ENCODE peak calls at places on chromosomes 12 and 14, in nine cellular contexts. O, H, P, A, V, X, L, C and Y are unnamed samples.

GRCh38 chr12:56684745-56685369 is 3.2 kb downstream of the PTGES3 start:
- DNase-seq in X (peak), A (no peak), L (peak), V (no peak), H (no peak), O (no peak), C (peak), P (no peak), Y (no peak)

GRCh38 chr14:102234331-102235264 is 70.4 kb downstream of the MOK start:
- DNase-seq in X (no peak), A (no peak), P (no peak), O (no peak), C (peak), H (no peak), V (no peak), L (no peak), Y (no peak)

GRCh38 chr14:69154779-69155178 is 1.9 kb upstream of the DCAF5 start:
- DNase-seq in X (peak), V (no peak), O (no peak), P (peak), A (no peak), H (peak), L (no peak), C (no peak), Y (no peak)

GRCh38 chr14:102111101-102111500 is 24.3 kb upstream of the HSP90AA1 start:
- DNase-seq in A (peak), C (no peak), X (no peak), O (no peak), P (no peak), H (no peak), L (no peak), V (no peak), Y (no peak)

GRCh38 chr14:85414142-85414541 is 115.8 kb upstream of the FLRT2 start:
- DNase-seq in H (no peak), X (no peak), A (no peak), V (no peak), L (no peak), O (no peak), P (no peak), C (no peak), Y (no peak)

GRCh38 chr14:24074625-24075484 is 3.5 kb downstream of the CPNE6 start:
- DNase-seq in A (no peak), P (no peak), L (peak), O (no peak), V (no peak), C (no peak), X (no peak), H (no peak), Y (no peak)

GRCh38 chr12:3447318-3447717 is 43.7 kb upstream of the PRMT8 start:
- DNase-seq in X (no peak), A (no peak), L (no peak), C (no peak), O (no peak), H (no peak), P (no peak), V (no peak), Y (no peak)

GRCh38 chr12:560666-561065 is 100.9 kb downstream of the B4GALNT3 start:
- DNase-seq in V (no peak), O (no peak), P (no peak), C (no peak), X (no peak), A (no peak), L (no peak), H (no peak), Y (peak)

GRCh38 chr12:40152783-40153383 is 47.0 kb upstream of the SLC2A13 start:
- DNase-seq in H (peak), L (no peak), X (peak), O (peak), C (no peak), P (no peak), V (peak), A (peak), Y (peak)

GRCh38 chr12:10374624-10375018 is 15.2 kb downstream of the KLRK1 start:
- DNase-seq in X (no peak), P (no peak), O (no peak), V (no peak), L (no peak), A (no peak), C (no peak), H (no peak), Y (no peak)

GRCh38 chr12:132066749-132067148 is 77.4 kb downstream of the DDX51 start:
- DNase-seq in L (no peak), H (no peak), C (no peak), P (no peak), A (no peak), V (no peak), X (no peak), O (no peak), Y (no peak)

GRCh38 chr12:132065609-132066344 is 78.3 kb downstream of the DDX51 start:
- DNase-seq in L (no peak), C (no peak), X (no peak), P (no peak), O (no peak), V (no peak), H (no peak), A (no peak), Y (no peak)

GRCh38 chr12:132065203-132065602 is 78.9 kb downstream of the DDX51 start:
- DNase-seq in X (no peak), P (no peak), C (no peak), L (no peak), V (no peak), A (no peak), H (no peak), O (no peak), Y (no peak)

GRCh38 chr12:132067182-132067581 is 76.9 kb downstream of the DDX51 start:
- DNase-seq in V (no peak), O (no peak), A (no peak), P (no peak), L (no peak), C (no peak), X (no peak), H (no peak), Y (peak)

DNA sequence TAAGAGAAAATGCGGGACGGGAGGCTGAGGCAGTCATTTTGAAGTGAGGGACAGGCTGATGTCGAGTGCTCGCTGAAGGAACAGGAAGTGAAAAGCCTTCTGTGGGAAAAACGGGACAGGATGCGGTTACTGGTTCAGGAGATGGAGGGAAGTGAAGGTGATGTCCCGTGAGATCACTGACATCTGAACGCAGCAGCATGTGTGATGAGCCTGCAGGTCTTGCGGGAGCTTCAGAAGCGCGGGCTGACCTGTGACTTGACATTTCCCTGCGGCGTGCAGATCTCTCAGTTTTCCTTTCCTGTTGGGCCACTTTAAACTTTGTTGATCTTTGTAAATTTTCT is 77.8 kb downstream of the DDX51 start:
- DNase-seq in C (no peak), P (no peak), A (no peak), V (peak), L (no peak), X (no peak), H (no peak), O (no peak), Y (no peak)
- TF ChIP-seq CTCF in C (no peak), P (no peak), A (no peak), V (no peak), L (no peak), X (no peak), H (no peak), O (no peak), Y (no peak)

DNA sequence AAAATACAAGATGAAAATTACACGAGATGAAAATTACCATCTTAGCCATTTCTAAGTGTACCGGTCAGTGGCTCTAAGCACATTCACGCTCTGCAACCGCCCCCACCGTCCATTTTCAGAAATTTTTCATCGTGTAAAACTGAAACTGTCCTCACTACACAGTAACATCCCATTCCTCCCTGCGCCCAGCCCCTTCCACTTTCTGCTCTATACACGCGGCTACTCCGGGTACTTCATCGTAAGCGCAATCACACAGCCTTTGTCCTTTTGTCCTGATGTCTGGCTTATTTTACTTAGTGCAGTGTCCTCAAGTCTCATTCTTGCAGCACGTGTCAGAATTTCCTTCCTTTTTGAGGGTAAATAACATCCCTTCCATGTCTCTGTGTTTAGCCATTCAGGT is 3.6 kb upstream of the GPR132 start:
- DNase-seq in O (no peak), H (no peak), C (no peak), X (no peak), L (no peak), P (no peak), A (no peak), V (no peak), Y (no peak)
- TF ChIP-seq CTCF in O (no peak), H (no peak), C (no peak), X (no peak), L (no peak), P (no peak), A (no peak), V (no peak), Y (no peak)

GRCh38 chr12:132161796-132162507 is 17.7 kb downstream of the NOC4L start:
- DNase-seq in A (no peak), V (no peak), X (no peak), L (peak), O (no peak), C (no peak), P (no peak), H (no peak), Y (peak)
- TF ChIP-seq CTCF in A (no peak), V (no peak), X (no peak), L (no peak), O (no peak), C (no peak), P (no peak), H (no peak), Y (no peak)

GRCh38 chr12:18221726-18222125 is 39.6 kb upstream of the PIK3C2G start:
- DNase-seq in L (no peak), O (no peak), C (no peak), P (no peak), V (no peak), X (no peak), H (no peak), A (no peak), Y (no peak)

GRCh38 chr12:18222699-18223098 is 38.6 kb upstream of the PIK3C2G start:
- DNase-seq in X (no peak), C (no peak), V (no peak), O (no peak), A (no peak), H (no peak), L (no peak), P (no peak), Y (no peak)

DNA sequence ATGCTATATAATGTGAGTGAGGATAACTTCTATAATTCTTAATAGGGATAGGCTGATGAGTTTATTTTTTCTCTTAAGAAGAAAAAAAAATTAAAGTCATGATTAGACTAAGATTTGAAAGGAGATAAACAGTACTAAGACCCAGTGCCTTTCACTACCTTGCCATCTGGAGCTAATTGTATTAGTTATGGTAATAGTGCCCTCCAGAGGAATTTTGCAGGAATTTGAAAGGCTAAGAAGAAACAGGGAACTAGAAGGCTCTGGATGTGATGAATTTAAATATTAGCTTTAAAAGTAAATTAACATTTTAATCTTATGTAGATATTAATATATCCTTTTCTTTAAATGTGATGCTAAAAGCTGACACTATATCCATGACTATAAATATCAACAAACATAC is 36.6 kb upstream of the PIK3C2G start:
- DNase-seq in L (no peak), O (peak), C (no peak), V (no peak), H (no peak), P (no peak), X (no peak), A (no peak), Y (no peak)
- TF ChIP-seq CTCF in L (peak), O (peak), C (peak), V (peak), H (peak), P (no peak), X (peak), A (peak), Y (peak)

DNA sequence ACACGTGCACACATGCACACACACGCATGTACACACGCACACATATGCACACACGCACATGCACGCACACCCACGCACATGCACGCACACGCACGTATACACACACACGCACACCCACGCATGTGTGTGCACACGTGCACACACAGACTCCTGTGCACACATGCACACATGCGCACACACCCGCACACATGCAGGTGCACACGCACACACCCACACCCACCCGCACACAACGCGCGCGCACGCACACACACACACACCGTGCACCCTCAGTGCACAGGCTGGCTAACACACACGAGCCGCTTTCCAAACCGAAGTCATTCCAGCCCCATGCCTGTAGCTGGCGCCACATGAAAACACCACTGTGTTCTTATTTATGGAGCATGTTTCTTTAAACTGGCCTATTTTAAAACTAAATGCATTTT is 45.3 kb downstream of the GALNT9 start:
- DNase-seq in O (peak), A (no peak), C (no peak), P (no peak), L (no peak), X (peak), V (no peak), H (no peak), Y (no peak)
- TF ChIP-seq CTCF in O (peak), A (no peak), C (no peak), P (no peak), L (no peak), X (peak), V (no peak), H (peak), Y (no peak)

DNA sequence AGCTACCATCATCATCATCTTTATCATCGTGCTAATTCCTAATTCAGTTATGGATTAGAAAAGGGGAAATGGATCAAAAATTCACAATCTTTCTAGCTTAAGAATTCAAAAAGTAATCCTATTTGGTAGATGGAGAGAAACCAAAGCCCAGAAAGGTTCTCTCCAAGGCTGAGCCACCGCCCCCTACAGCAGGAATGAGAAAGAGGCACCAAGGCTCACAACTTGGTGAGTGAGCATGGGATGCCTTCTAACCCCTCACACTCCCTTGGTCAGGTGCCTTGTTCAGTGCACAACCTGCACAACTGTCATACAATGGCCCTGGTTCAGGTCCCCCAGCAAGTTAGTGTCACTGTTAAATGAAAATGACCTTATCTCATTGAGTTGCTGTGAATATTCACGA is 171.5 kb downstream of the ANO2 start:
- DNase-seq in X (no peak), H (no peak), C (no peak), O (no peak), P (no peak), L (no peak), A (no peak), V (no peak), Y (no peak)
- TF ChIP-seq CTCF in X (no peak), H (no peak), C (no peak), O (no peak), P (no peak), L (no peak), A (no peak), V (no peak), Y (no peak)

GRCh38 chr12:85720308-85721033 is 115.7 kb downstream of the RASSF9 start:
- DNase-seq in C (no peak), H (no peak), P (no peak), V (no peak), L (no peak), A (no peak), X (peak), O (no peak), Y (no peak)

DNA sequence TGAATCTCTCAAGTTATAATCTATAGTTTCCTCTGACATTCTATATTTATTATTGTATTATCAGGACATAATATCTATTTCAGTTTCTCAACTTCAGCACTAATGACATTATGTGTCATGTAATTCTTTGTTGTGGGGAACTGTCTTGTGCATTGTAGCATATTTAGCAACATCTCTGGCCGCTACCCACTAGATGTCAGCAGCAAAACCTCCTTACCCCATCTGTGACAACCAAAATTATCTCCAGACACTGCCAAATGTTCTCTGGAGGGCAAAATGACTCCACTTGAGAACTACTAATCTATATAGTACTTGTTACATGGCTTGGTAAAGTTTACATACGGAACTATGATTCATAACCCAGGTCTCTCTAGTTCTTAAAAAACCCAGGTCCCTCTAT is 110.2 kb downstream of the RASSF9 start:
- DNase-seq in O (no peak), C (no peak), A (no peak), L (no peak), V (no peak), X (no peak), H (no peak), P (no peak), Y (no peak)
- TF ChIP-seq CTCF in O (no peak), C (no peak), A (no peak), L (no peak), V (no peak), X (no peak), H (no peak), P (no peak), Y (no peak)

GRCh38 chr12:8603858-8604257 is 8.8 kb downstream of the AICDA start:
- DNase-seq in A (no peak), L (no peak), H (no peak), V (no peak), C (no peak), X (no peak), O (no peak), P (no peak), Y (no peak)
- TF ChIP-seq CTCF in A (no peak), L (no peak), H (peak), V (peak), C (no peak), X (no peak), O (peak), P (no peak), Y (no peak)

GRCh38 chr14:51129130-51129529 is 34.2 kb upstream of the TRIM9 start:
- DNase-seq in H (no peak), A (no peak), V (no peak), L (no peak), X (no peak), C (no peak), P (no peak), O (no peak), Y (no peak)
- TF ChIP-seq CTCF in H (no peak), A (no peak), V (no peak), L (no peak), X (no peak), C (no peak), P (no peak), O (no peak), Y (no peak)